ENCODE peak calls at places on chromosome 15, in six cellular contexts. Y is uterus, E is endodermal cell, L is PC-3, D is heart right ventricle, H is cardiac muscle cell. X is an unnamed sample. For H3K4me1, the result is how much of the 10 kb centered on the place peaks cover.

GRCh38 chr15:42355291-42355690 is 4.0 kb upstream of the CAPN3 start:
- DNase-seq in Y (no peak), E (no peak), L (no peak), D (no peak), H (no peak), X (no peak)

GRCh38 chr15:57910672-57911071 is 154.8 kb downstream of the ALDH1A2 start:
- DNase-seq in Y (no peak), E (no peak), L (no peak), D (no peak), H (no peak), X (no peak)

GRCh38 chr15:70361891-70362290 is 264.2 kb upstream of the TLE3 start:
- DNase-seq in Y (no peak), E (no peak), L (no peak), D (no peak), H (no peak), X (no peak)

GRCh38 chr15:76057332-76058000 is 2.3 kb upstream of the TMEM266 start:
- DNase-seq in Y (no peak), E (peak), L (peak), D (no peak), H (peak), X (no peak)

GRCh38 chr15:99102332-99103235 is 2.3 kb upstream of the SYNM start:
- DNase-seq in Y (no peak), E (peak), L (no peak), D (no peak), H (no peak), X (no peak)

GRCh38 chr15:49124371-49124770 is 31.0 kb downstream of the COPS2 start:
- DNase-seq in Y (no peak), E (no peak), L (no peak), D (no peak), H (no peak), X (no peak)

GRCh38 chr15:39205506-39206371 is 375.1 kb upstream of the THBS1 start:
- DNase-seq in Y (no peak), E (no peak), L (no peak), D (no peak), H (no peak), X (no peak)

GRCh38 chr15:75554717-75555116 is 24.4 kb downstream of the PTPN9 start:
- DNase-seq in Y (no peak), E (no peak), L (no peak), D (no peak), H (peak), X (no peak)

GRCh38 chr15:71451080-71451479 is 335.8 kb downstream of the THSD4 start:
- DNase-seq in Y (no peak), E (no peak), L (no peak), D (no peak), H (peak), X (no peak)

GRCh38 chr15:70301396-70301795 is 203.7 kb upstream of the TLE3 start:
- DNase-seq in Y (no peak), E (no peak), L (no peak), D (no peak), H (no peak), X (no peak)

GRCh38 chr15:71891026-71891425 is 80.7 kb downstream of the NR2E3 start:
- DNase-seq in Y (no peak), E (no peak), L (no peak), D (no peak), H (no peak), X (no peak)

GRCh38 chr15:42914728-42915497 is 5.7 kb downstream of the TTBK2 start:
- DNase-seq in Y (no peak), E (no peak), L (no peak), D (no peak), H (no peak), X (no peak)

GRCh38 chr15:87224409-87224808 is 1032.1 kb downstream of the NTRK3 start:
- DNase-seq in Y (no peak), E (no peak), L (peak), D (no peak), H (no peak), X (no peak)

GRCh38 chr15:58213587-58214360 is 75.6 kb downstream of the AQP9 start:
- DNase-seq in Y (no peak), E (no peak), L (no peak), D (no peak), H (peak), X (no peak)

GRCh38 chr15:65655026-65655425 is 33.3 kb downstream of the SLC24A1 start:
- DNase-seq in Y (no peak), E (no peak), L (peak), D (no peak), H (peak), X (no peak)

GRCh38 chr15:92962914-92963313 is 62.8 kb downstream of the CHD2 start:
- DNase-seq in Y (no peak), E (no peak), L (no peak), D (no peak), H (no peak), X (no peak)

GRCh38 chr15:101054116-101054515 is 135.0 kb downstream of the LRRK1 start:
- DNase-seq in Y (no peak), E (no peak), L (no peak), D (no peak), H (no peak), X (peak)

GRCh38 chr15:101115887-101116680 is 135.8 kb downstream of the CHSY1 start:
- DNase-seq in Y (peak), E (peak), L (no peak), D (peak), H (peak), X (peak)

GRCh38 chr15:81514769-81515168 is 140.8 kb upstream of the TMC3 start:
- DNase-seq in Y (no peak), E (no peak), L (no peak), D (no peak), H (no peak), X (no peak)

GRCh38 chr15:43911235-43911661 is 84.4 kb downstream of the WDR76 start:
- DNase-seq in Y (no peak), E (no peak), L (peak), D (no peak), H (peak), X (no peak)

GRCh38 chr15:82137261-82137660 is 91.4 kb upstream of the MEX3B start:
- DNase-seq in Y (no peak), E (no peak), L (no peak), D (no peak), H (no peak), X (no peak)

GRCh38 chr15:64905119-64905831 is 6.4 kb upstream of the ANKDD1A start:
- DNase-seq in Y (peak), E (peak), L (no peak), D (peak), H (peak), X (peak)

GRCh38 chr15:64131547-64131946 is 20.0 kb upstream of the SNX22 start:
- DNase-seq in Y (no peak), E (no peak), L (no peak), D (no peak), H (no peak), X (no peak)

GRCh38 chr15:70854669-70854976 is 666 bp upstream of the LARP6 start:
- DNase-seq in Y (no peak), E (no peak), L (peak), D (no peak), H (peak), X (no peak)

GRCh38 chr15:57784081-57784488 is 77.6 kb downstream of the POLR2M start:
- DNase-seq in Y (no peak), E (no peak), L (no peak), D (peak), H (peak), X (no peak)

GRCh38 chr15:77983708-77984445 is 93.6 kb downstream of the TBC1D2B start:
- DNase-seq in Y (peak), E (peak), L (no peak), D (no peak), H (no peak), X (peak)

GRCh38 chr15:42102646-42103235 is 8.4 kb upstream of the PLA2G4D start:
- DNase-seq in Y (no peak), E (no peak), L (peak), D (no peak), H (peak), X (no peak)

GRCh38 chr15:68820205-68820588 is 498 bp downstream of the ANP32A start:
- DNase-seq in Y (peak), E (peak), L (peak), D (peak), H (peak), X (peak)

GRCh38 chr15:34696506-34696905 is 58.3 kb downstream of the GJD2 start:
- DNase-seq in Y (no peak), E (no peak), L (no peak), D (no peak), H (no peak), X (no peak)

GRCh38 chr15:42704492-42704926 is 32.4 kb downstream of the CDAN1 start:
- DNase-seq in Y (peak), E (peak), L (peak), D (no peak), H (peak), X (no peak)

GRCh38 chr15:79157631-79158592 is 67.3 kb upstream of the RASGRF1 start:
- DNase-seq in Y (no peak), E (no peak), L (peak), D (no peak), H (no peak), X (no peak)

GRCh38 chr15:55230051-55230670 is 33.4 kb upstream of the RSL24D1 start:
- DNase-seq in Y (no peak), E (no peak), L (no peak), D (no peak), H (peak), X (no peak)

GRCh38 chr15:79283252-79284048 is 928 bp downstream of the ANKRD34C start:
- DNase-seq in Y (no peak), E (peak), L (peak), D (peak), H (peak), X (peak)

GRCh38 chr15:69996842-69997478 is 100.8 kb downstream of the TLE3 start:
- DNase-seq in Y (no peak), E (no peak), L (peak), D (no peak), H (no peak), X (no peak)

GRCh38 chr15:51307811-51308210 is 30.6 kb downstream of the CYP19A1 start:
- DNase-seq in Y (no peak), E (no peak), L (no peak), D (no peak), H (peak), X (no peak)

GRCh38 chr15:51310064-51310463 is 28.3 kb downstream of the CYP19A1 start:
- DNase-seq in Y (no peak), E (no peak), L (no peak), D (no peak), H (peak), X (no peak)

GRCh38 chr15:51311510-51311909 is 26.9 kb downstream of the CYP19A1 start:
- DNase-seq in Y (no peak), E (no peak), L (no peak), D (no peak), H (no peak), X (no peak)

GRCh38 chr15:51303462-51303861 is 34.9 kb downstream of the CYP19A1 start:
- DNase-seq in Y (no peak), E (no peak), L (no peak), D (no peak), H (no peak), X (no peak)

GRCh38 chr15:51307325-51307724 is 31.1 kb downstream of the CYP19A1 start:
- DNase-seq in Y (no peak), E (no peak), L (no peak), D (no peak), H (no peak), X (no peak)
- H3K4me1 ChIP-seq in Y (under half), E (under half), L (under half), D (under half), H (under half), X (under half)

GRCh38 chr15:85477061-85477460 is 96.7 kb downstream of the AKAP13 start:
- DNase-seq in Y (no peak), E (no peak), L (no peak), D (no peak), H (no peak), X (no peak)
- H3K4me1 ChIP-seq in Y (under half), E (under half), L (under half), D (under half), H (under half), X (under half)

DNA sequence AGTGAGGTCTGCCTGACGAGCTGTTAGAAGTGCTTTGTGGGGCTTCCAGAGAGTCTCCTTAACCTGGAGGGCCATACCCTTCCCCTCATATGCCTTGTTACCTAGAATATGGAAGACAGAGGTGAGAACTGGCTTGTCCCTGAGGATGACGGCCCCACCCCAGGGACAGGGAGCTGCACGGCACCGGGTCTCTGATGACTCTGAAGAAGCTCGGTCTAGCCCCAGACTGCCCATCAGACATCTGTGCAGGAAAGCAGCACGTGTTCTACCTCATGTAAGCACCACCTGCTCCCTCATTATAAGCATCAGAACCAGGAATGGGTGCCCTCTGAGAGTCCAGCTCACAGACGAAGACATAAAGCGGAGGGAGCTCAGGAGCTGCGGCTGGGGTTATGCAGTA is 18.0 kb downstream of the MYO5C start:
- DNase-seq in Y (no peak), E (peak), L (no peak), D (no peak), H (no peak), X (no peak)
- H3K4me1 ChIP-seq in Y (under half), E (under half), L (under half), D (under half), H (under half), X (under half)

GRCh38 chr15:90201944-90202375 is 830 bp downstream of the SEMA4B start:
- DNase-seq in Y (no peak), E (peak), L (no peak), D (no peak), H (no peak), X (no peak)

GRCh38 chr15:90201150-90201943 is at the start of gene SEMA4B:
- DNase-seq in Y (peak), E (peak), L (peak), D (peak), H (peak), X (peak)

GRCh38 chr15:90202929-90203328 is 1.8 kb downstream of the SEMA4B start:
- DNase-seq in Y (no peak), E (no peak), L (no peak), D (no peak), H (no peak), X (no peak)

GRCh38 chr15:90203473-90203872 is 2.3 kb downstream of the SEMA4B start:
- DNase-seq in Y (no peak), E (no peak), L (no peak), D (no peak), H (no peak), X (no peak)

DNA sequence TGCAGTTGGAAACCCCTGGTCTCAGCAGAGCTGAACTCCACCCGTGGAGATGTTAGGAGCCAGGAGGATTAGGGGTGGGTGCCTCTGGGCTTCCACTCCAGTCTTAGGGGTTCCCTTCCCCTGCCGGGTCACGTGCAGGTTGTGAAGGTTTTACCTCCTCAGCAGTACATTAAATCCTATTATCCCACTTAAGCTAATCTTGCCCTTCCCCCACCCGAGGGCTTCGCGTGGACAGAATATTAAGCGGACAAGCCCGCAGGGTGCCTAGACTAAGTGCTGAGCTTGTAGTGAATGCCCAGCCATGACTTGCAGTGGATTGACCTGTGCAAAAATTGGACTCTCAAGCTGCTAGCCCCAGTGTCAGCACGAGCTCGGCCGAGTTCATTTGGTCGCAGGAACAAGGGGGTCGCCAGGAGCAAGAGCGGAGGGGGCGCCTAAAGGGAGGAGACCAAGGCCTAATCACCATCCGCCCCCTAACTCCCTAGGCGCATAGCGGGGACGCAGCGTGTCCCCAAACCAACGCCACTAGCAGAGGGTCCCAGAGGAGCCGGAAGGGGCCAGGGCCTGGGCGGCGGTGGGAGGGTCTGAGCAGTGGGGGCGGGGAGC is 493 bp upstream of the SEMA4B start:
- DNase-seq in Y (no peak), E (no peak), L (no peak), D (no peak), H (no peak), X (no peak)
- H3K4me1 ChIP-seq in Y (under half), E (under half), L (under half), D (under half), H (under half), X (under half)

DNA sequence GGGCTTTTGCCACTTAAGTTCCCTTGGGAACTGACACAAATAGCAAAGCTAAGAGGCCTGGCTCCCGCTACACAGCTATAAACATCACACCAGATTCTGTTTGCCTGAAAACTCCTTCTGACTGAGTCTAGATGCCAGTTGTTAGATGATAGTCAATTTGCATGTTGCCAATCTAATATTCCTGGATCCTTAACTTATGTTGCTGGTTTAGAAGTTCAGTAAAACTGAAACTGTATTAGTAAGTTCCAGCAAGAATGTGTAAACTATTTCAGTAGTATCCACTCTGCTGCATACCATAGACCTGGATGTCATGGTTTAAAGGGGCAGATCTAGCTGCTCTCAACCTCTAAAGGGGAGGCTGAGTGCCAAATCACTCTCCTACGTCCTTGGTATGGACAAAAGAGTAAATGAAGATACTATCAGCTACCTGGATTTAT is 27.1 kb upstream of the LACTB start:
- DNase-seq in Y (no peak), E (no peak), L (no peak), D (no peak), H (no peak), X (no peak)
- H3K4me1 ChIP-seq in Y (under half), E (under half), L (under half), D (under half), H (under half), X (under half)

GRCh38 chr15:66772604-66772966 is 70.5 kb downstream of the SMAD6 start:
- DNase-seq in Y (no peak), E (no peak), L (no peak), D (no peak), H (no peak), X (no peak)

GRCh38 chr15:66775127-66776105 is 73.4 kb downstream of the SMAD6 start:
- DNase-seq in Y (peak), E (no peak), L (no peak), D (peak), H (peak), X (peak)

GRCh38 chr15:66771351-66771650 is 69.3 kb downstream of the SMAD6 start:
- DNase-seq in Y (no peak), E (no peak), L (no peak), D (no peak), H (no peak), X (no peak)

GRCh38 chr15:66774001-66774814 is 72.2 kb downstream of the SMAD6 start:
- DNase-seq in Y (peak), E (peak), L (peak), D (peak), H (peak), X (peak)

GRCh38 chr15:66772967-66773873 is 71.2 kb downstream of the SMAD6 start:
- DNase-seq in Y (peak), E (no peak), L (no peak), D (no peak), H (peak), X (peak)
- H3K4me1 ChIP-seq in Y (under half), E (under half), L (under half), D (under half), H (half or more), X (under half)

DNA sequence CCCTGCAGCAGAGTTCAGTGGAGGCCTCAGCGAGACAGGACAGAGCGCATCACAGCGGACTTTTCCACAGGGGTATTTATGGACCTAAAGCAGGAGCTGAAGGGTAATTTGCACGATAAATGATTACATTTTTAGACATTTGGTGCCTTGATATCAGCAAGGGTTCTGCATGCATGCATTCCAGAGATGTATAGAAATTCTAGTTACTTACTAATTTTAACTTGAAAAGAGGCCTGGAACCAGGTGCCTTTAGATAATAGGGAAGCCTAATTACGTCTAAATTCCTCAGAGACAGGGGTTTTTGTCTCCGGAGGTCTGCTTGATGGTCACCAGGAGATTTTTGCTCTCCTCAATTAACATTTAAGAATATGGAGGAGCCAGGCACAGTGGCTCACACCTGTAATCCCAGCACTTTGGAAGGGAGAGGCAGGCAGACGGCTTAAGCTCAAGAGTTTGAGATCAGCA is 79.8 kb upstream of the MFGE8 start:
- DNase-seq in Y (no peak), E (no peak), L (no peak), D (no peak), H (no peak), X (no peak)
- H3K4me1 ChIP-seq in Y (under half), E (under half), L (under half), D (under half), H (under half), X (under half)

DNA sequence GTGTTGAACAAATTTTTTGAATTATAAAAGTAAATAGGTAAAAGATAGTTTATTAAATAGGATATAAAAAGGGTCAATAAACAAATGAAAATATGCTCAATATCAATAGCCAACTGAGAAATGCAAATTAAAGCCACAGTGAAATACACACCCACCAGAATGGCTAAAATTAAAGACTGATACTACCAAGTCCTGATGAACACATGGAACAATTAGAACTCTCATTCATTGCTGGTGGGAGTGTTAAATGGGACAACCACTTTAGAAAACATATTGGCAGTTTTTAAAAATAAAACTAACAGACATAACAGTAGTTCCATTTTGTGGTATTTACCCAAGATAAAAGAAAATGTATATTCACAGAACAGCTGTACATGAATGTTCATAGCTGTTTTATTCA is 41.2 kb downstream of the CCDC32 start:
- DNase-seq in Y (no peak), E (no peak), L (no peak), D (no peak), H (no peak), X (no peak)
- H3K4me1 ChIP-seq in Y (under half), E (under half), L (under half), D (under half), H (under half), X (under half)